ENCODE peak calls at places on chromosomes 12 and 14, in eight cellular contexts. O is uterus, X is heart left ventricle, N is transverse colon, V is HCT116, L is body of pancreas, R is Peyer's patch, T is testis. U is an unnamed sample.
A peak's percentile ranks its signal among the peaks of the same experiment; 100 is the strongest.

GRCh38 chr12:110426300-110426910 is 22.9 kb upstream of the ANAPC7 start:
- DNase-seq in O (no peak), X (no peak), N (no peak), V (no peak), L (no peak), R (no peak), T (no peak), U (no peak)

GRCh38 chr12:2644678-2645405 is 149.9 kb upstream of the FKBP4 start:
- DNase-seq in O (no peak), X (no peak), N (no peak), V (no peak), L (no peak), R (no peak), T (no peak), U (no peak)

GRCh38 chr14:100031506-100032281 is 33.5 kb upstream of the EVL start:
- DNase-seq in O (peak; percentile 37), X (no peak), N (peak; percentile 24), V (peak; percentile 71), L (peak; percentile 51), R (no peak), T (no peak), U (no peak)

GRCh38 chr14:74856366-74856765 is 19.6 kb downstream of the PROX2 start:
- DNase-seq in O (no peak), X (no peak), N (no peak), V (no peak), L (peak; percentile 21), R (no peak), T (no peak), U (no peak)

GRCh38 chr12:107319536-107320030 is 226.2 kb upstream of the CRY1 start:
- DNase-seq in O (no peak), X (no peak), N (no peak), V (no peak), L (no peak), R (no peak), T (no peak), U (peak; percentile 73)

GRCh38 chr12:53530920-53531319 is 23.6 kb upstream of the NPFF start:
- DNase-seq in O (no peak), X (no peak), N (no peak), V (peak; percentile 16), L (no peak), R (no peak), T (no peak), U (no peak)

GRCh38 chr14:61584258-61584657 is 111.1 kb upstream of the HIF1A start:
- DNase-seq in O (no peak), X (no peak), N (no peak), V (no peak), L (no peak), R (no peak), T (no peak), U (no peak)

GRCh38 chr12:25249951-25250738 is 584 bp downstream of the KRAS start:
- DNase-seq in O (peak; percentile 47), X (peak; percentile 71), N (peak; percentile 69), V (no peak), L (peak; percentile 56), R (peak; percentile 52), T (peak; percentile 46), U (peak; percentile 95)

GRCh38 chr12:116138380-116138779 is 139.1 kb downstream of the MED13L start:
- DNase-seq in O (no peak), X (no peak), N (no peak), V (no peak), L (no peak), R (no peak), T (peak; percentile 58), U (no peak)

GRCh38 chr14:75274899-75275569 is 3.6 kb upstream of the FOS start:
- DNase-seq in O (no peak), X (no peak), N (peak; percentile 74), V (no peak), L (peak; percentile 81), R (peak; percentile 94), T (peak; percentile 64), U (peak; percentile 90)

GRCh38 chr12:110347767-110348166 is 55.7 kb downstream of the ANAPC7 start:
- DNase-seq in O (no peak), X (no peak), N (no peak), V (no peak), L (no peak), R (no peak), T (no peak), U (no peak)

GRCh38 chr12:15751741-15752140 is 37.4 kb downstream of the EPS8 start:
- DNase-seq in O (no peak), X (no peak), N (no peak), V (no peak), L (no peak), R (no peak), T (no peak), U (no peak)

GRCh38 chr12:124921200-124922008 is 7.0 kb upstream of the UBC start:
- DNase-seq in O (peak; percentile 57), X (peak; percentile 56), N (peak; percentile 78), V (no peak), L (peak; percentile 72), R (peak; percentile 93), T (peak; percentile 64), U (peak; percentile 90)

GRCh38 chr14:87824261-87824660 is 168.7 kb downstream of the GALC start:
- DNase-seq in O (no peak), X (no peak), N (no peak), V (no peak), L (no peak), R (no peak), T (no peak), U (no peak)

GRCh38 chr14:99930420-99931274 is 134.6 kb upstream of the EVL start:
- DNase-seq in O (no peak), X (no peak), N (no peak), V (no peak), L (no peak), R (peak; percentile 19), T (no peak), U (no peak)

GRCh38 chr12:32136404-32136803 is 29.8 kb downstream of the BICD1 start:
- DNase-seq in O (no peak), X (no peak), N (no peak), V (no peak), L (no peak), R (no peak), T (no peak), U (no peak)

DNA sequence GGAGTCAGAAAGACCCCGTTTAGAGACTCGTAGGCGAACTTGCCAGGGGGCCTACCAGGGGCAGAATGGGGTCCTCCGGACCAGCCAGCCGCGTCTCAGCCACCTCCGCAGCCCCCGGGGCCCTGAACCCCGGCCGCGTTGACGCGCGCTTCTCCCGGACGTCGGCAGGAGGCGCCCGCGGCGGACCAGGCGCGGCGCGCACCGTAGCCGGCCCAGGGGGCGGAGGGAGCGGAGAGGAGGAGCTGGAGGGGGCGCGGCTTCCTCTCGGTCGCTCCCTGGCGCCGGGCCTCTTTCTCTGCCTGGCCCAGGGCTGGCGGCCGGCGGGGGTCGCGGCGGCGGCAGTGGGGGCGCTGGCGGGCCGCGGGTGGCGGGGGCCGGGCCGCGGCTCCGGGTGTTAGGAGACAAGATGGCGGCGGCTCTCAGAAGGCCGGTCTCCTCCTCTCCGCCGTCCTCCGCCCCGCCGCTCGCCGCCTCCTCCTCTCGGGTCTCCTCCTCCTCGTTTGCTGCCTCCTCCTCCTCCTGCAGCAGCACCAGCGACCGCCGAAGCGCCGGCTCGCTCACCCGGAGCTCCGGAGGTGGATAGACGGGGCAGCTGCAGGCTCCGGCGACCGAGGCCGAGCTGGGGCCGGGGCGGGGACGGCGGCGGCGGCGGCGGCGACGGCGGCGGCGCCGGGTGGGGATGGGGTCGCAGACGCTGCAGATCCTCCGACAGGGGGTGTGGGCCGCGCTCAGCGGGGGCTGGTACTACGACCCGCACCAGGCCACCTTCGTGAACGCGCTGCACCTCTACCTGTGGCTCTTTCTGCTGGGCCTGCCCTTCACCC is at the start of gene PCNX1:
- DNase-seq in O (peak; percentile 90), X (peak; percentile 91), N (peak; percentile 90), V (peak; percentile 46), L (peak; percentile 90), R (peak; percentile 89), T (peak; percentile 93), U (peak; percentile 98)
- TF ChIP-seq POLR2A in O (peak; percentile 33), X (peak; percentile 37), N (peak; percentile 36), V (peak; percentile 24), L (peak; percentile 59), R (peak; percentile 24), T (no peak), U (no peak)

GRCh38 chr12:46370380-46370734 is 2.2 kb downstream of the SLC38A2 start:
- DNase-seq in O (no peak), X (no peak), N (no peak), V (no peak), L (no peak), R (no peak), T (no peak), U (no peak)

GRCh38 chr12:46368138-46368537 is 4.4 kb downstream of the SLC38A2 start:
- DNase-seq in O (no peak), X (no peak), N (no peak), V (no peak), L (no peak), R (no peak), T (no peak), U (no peak)

GRCh38 chr12:46369474-46370379 is 2.8 kb downstream of the SLC38A2 start:
- DNase-seq in O (no peak), X (no peak), N (no peak), V (no peak), L (no peak), R (no peak), T (no peak), U (no peak)

GRCh38 chr12:46368684-46369083 is 3.9 kb downstream of the SLC38A2 start:
- DNase-seq in O (no peak), X (no peak), N (no peak), V (no peak), L (no peak), R (no peak), T (no peak), U (no peak)

GRCh38 chr12:46369095-46369473 is 3.5 kb downstream of the SLC38A2 start:
- DNase-seq in O (no peak), X (no peak), N (no peak), V (no peak), L (no peak), R (no peak), T (no peak), U (no peak)
- H3K36me3 ChIP-seq in O (no peaks in the 10 kb centered on the region), X (peaks cover 57% of the 10 kb centered on the region), N (no peaks in the 10 kb centered on the region), V (peaks cover 66% of the 10 kb centered on the region), L (peaks cover 19% of the 10 kb centered on the region), R (peaks cover 5% of the 10 kb centered on the region), T (no peaks in the 10 kb centered on the region), U (no peaks in the 10 kb centered on the region)

DNA sequence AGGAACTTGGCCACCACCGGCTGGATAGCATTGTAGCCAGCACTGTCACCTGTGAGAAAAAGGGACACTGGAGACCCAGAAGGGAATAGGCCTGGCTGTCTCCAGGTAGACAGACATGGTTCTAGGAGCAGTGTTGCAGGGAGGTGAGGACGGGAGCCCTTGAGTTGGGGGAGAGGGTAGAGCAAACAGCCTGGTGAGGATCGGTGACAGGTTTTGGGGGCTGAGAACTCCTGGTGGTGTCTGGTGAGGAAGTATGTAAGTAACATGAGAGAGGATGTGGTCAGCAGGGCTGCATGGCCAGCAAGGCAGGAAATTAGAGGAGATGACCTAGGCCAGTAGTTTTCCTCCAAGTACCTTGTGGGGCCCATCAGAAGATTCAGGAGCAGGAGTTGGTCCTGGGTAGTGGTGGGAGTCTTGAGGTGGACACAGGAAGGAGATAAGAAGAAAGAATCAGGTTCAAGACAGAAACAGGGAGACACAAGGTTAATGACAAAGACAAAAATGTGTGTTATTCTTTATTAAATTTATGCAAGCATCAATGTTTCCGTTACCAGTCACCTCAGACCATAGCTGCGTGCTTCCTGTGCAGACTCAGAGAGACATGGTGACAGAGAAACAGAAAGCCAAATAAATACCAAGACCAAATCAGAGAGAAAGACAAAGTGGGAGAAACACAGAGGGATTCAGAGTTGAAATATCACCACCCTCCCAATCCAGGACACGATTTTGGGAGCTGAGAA is at the start of gene ARHGAP9:
- DNase-seq in O (no peak), X (no peak), N (no peak), V (no peak), L (no peak), R (peak; percentile 76), T (no peak), U (peak; percentile 83)
- TF ChIP-seq POLR2A in O (no peak), X (no peak), N (peak; percentile 24), V (no peak), L (peak; percentile 9), R (no peak), T (no peak), U (peak; percentile 41)

GRCh38 chr14:20412422-20412821 is 879 bp downstream of the TEP1 start:
- DNase-seq in O (no peak), X (no peak), N (no peak), V (no peak), L (no peak), R (no peak), T (no peak), U (no peak)
- H3K36me3 ChIP-seq in O (no peaks in the 10 kb centered on the region), X (peaks cover 10% of the 10 kb centered on the region), N (peaks cover 5% of the 10 kb centered on the region), V (peaks cover 6% of the 10 kb centered on the region), L (peaks cover 9% of the 10 kb centered on the region), R (no peaks in the 10 kb centered on the region), T (no peaks in the 10 kb centered on the region), U (peaks cover 11% of the 10 kb centered on the region)